ENCODE peak calls at places on chromosomes 11 and 22, in five cellular contexts. One of them, this sample, is unnamed.

GRCh38 chr11:78216571-78217287 is 28.0 kb downstream of the USP35 start:
- DNase-seq in SJSA1: no peak
- DNase-seq in GM23338: no peak
- DNase-seq in Caco-2: no peak
- DNase-seq in choroid plexus epithelial cell: no peak
- DNase-seq in this sample: no peak

GRCh38 chr11:114977596-114977995 is 299.3 kb downstream of the NXPE2 start:
- DNase-seq in SJSA1: no peak
- DNase-seq in GM23338: no peak
- DNase-seq in Caco-2: no peak
- DNase-seq in choroid plexus epithelial cell: no peak
- DNase-seq in this sample: no peak

GRCh38 chr22:38220163-38220562 is 18.4 kb downstream of the MAFF start:
- DNase-seq in SJSA1: no peak
- DNase-seq in GM23338: no peak
- DNase-seq in Caco-2: no peak
- DNase-seq in choroid plexus epithelial cell: no peak
- DNase-seq in this sample: no peak

GRCh38 chr11:116691779-116692178 is 81.0 kb downstream of the BUD13 start:
- DNase-seq in SJSA1: peak; percentile 3
- DNase-seq in GM23338: peak; percentile 86
- DNase-seq in Caco-2: peak; percentile 86
- DNase-seq in choroid plexus epithelial cell: peak; percentile 43
- DNase-seq in this sample: peak; percentile 12

GRCh38 chr11:33735426-33736147 is 636 bp downstream of the CD59 start:
- DNase-seq in SJSA1: peak; percentile 21
- DNase-seq in GM23338: peak; percentile 52
- DNase-seq in Caco-2: peak; percentile 62
- DNase-seq in choroid plexus epithelial cell: no peak
- DNase-seq in this sample: no peak

GRCh38 chr11:9001736-9002135 is 2.1 kb downstream of the NRIP3 start:
- DNase-seq in SJSA1: peak; percentile 42
- DNase-seq in GM23338: no peak
- DNase-seq in Caco-2: no peak
- DNase-seq in choroid plexus epithelial cell: peak; percentile 74
- DNase-seq in this sample: no peak

GRCh38 chr11:16909375-16910035 is 104.7 kb downstream of the PLEKHA7 start:
- DNase-seq in SJSA1: no peak
- DNase-seq in GM23338: no peak
- DNase-seq in Caco-2: no peak
- DNase-seq in choroid plexus epithelial cell: no peak
- DNase-seq in this sample: no peak

GRCh38 chr11:108545909-108546501 is 47.6 kb downstream of the EXPH5 start:
- DNase-seq in SJSA1: no peak
- DNase-seq in GM23338: no peak
- DNase-seq in Caco-2: no peak
- DNase-seq in choroid plexus epithelial cell: no peak
- DNase-seq in this sample: no peak

GRCh38 chr22:24230911-24231656 is 13.8 kb downstream of the GGT5 start:
- DNase-seq in SJSA1: no peak
- DNase-seq in GM23338: peak; percentile 88
- DNase-seq in Caco-2: peak; percentile 38
- DNase-seq in choroid plexus epithelial cell: no peak
- DNase-seq in this sample: no peak
- H3K4me3 ChIP-seq in SJSA1: no peak overlapping the region
- H3K4me3 ChIP-seq in GM23338: no peak overlapping the region
- H3K4me3 ChIP-seq in Caco-2: no peak overlapping the region
- H3K4me3 ChIP-seq in choroid plexus epithelial cell: no peak overlapping the region
- H3K4me3 ChIP-seq in this sample: no peak overlapping the region

DNA sequence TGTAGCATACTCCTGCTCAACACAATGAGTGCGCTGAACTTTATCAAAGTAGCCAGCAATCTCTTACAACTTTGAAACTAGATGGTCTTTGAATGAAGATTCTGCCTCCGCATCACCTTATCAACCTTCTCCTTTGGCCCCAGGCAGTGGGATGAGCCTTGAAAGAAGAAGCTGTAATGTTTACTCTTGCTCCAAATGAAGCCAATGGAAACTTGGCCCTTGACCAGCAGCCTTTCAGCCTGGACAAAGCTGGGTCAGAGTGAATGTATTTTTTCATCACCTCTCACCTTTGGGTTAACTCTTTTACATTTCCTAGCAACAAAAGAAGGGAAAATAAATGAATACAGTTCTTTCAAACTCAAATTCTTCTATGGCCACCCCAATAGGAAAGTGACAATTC is 359.1 kb downstream of the KCNA4 start:
- DNase-seq in SJSA1: no peak
- DNase-seq in GM23338: no peak
- DNase-seq in Caco-2: no peak
- DNase-seq in choroid plexus epithelial cell: no peak
- DNase-seq in this sample: no peak
- H3K4me3 ChIP-seq in SJSA1: no peak overlapping the region
- H3K4me3 ChIP-seq in GM23338: no peak overlapping the region
- H3K4me3 ChIP-seq in Caco-2: no peak overlapping the region
- H3K4me3 ChIP-seq in choroid plexus epithelial cell: no peak overlapping the region
- H3K4me3 ChIP-seq in this sample: no peak overlapping the region

DNA sequence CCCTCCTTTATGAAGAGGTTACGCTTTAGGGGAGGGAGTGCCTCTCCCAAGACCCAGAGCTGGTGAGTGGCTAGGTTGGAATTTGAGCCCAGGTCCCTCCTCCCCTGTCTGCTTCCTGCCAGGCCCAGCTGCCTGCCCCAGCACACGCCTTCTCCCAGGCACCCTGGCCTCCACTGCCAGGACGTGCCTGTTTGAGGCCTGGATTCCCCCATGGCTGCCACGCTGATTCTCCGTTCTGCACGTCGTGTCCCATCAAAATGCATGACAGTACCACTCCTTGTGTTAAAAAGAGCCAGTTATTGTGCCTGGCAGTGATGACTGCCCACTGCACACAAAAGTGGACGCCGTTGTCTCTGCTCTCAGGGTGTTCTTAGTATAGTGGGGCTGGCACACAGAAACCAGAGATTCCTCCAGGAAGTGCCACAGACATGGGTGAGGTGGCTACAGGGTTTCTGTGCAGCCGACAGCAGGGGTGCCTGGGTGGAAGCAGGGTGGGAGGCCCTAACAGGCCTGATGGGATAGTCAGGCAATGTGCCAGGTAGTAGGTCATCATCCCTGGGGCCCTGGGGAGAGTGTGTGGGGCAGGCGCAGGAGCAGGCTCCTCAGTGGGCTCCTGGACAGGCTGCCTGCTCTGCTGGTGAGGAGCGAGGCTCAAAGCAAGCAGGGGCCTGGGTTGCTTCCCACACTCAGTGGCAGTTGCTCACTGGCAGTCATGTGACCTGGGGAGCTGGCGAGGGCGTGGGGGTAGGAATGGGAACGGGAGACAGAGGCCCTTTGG is 24.2 kb downstream of the MED15 start:
- DNase-seq in SJSA1: peak; percentile 87
- DNase-seq in GM23338: peak; percentile 68
- DNase-seq in Caco-2: peak; percentile 13
- DNase-seq in choroid plexus epithelial cell: peak; percentile 86
- DNase-seq in this sample: no peak
- H3K4me3 ChIP-seq in SJSA1: no peak overlapping the region
- H3K4me3 ChIP-seq in GM23338: no peak overlapping the region
- H3K4me3 ChIP-seq in Caco-2: no peak overlapping the region
- H3K4me3 ChIP-seq in choroid plexus epithelial cell: no peak overlapping the region
- H3K4me3 ChIP-seq in this sample: no peak overlapping the region

GRCh38 chr11:72100462-72100861 is 2.6 kb downstream of the LAMTOR1 start:
- DNase-seq in SJSA1: no peak
- DNase-seq in GM23338: no peak
- DNase-seq in Caco-2: no peak
- DNase-seq in choroid plexus epithelial cell: no peak
- DNase-seq in this sample: no peak
- H3K4me3 ChIP-seq in SJSA1: no peak overlapping the region
- H3K4me3 ChIP-seq in GM23338: no peak overlapping the region
- H3K4me3 ChIP-seq in Caco-2: no peak overlapping the region
- H3K4me3 ChIP-seq in choroid plexus epithelial cell: no peak overlapping the region
- H3K4me3 ChIP-seq in this sample: no peak overlapping the region

DNA sequence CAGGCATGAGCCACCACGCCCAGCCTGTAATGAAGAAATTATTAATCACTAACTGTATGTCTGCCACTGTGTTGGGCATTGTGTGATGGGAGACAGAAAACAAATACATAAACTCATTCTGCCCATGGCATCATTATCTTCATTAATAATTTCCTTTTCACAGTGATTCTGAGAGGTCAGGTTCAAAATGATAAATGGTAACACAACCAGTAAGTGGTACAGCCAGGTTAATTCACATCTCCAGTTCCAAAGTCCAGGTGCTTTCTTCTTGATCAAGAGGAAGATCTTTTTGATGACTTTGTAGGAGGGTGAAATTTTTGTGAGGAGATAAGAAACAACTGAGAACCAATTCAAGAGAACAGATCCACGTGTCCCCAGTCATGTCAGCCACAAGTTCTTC is 66.7 kb downstream of the PISD start:
- DNase-seq in SJSA1: no peak
- DNase-seq in GM23338: no peak
- DNase-seq in Caco-2: no peak
- DNase-seq in choroid plexus epithelial cell: no peak
- DNase-seq in this sample: no peak
- H3K4me3 ChIP-seq in SJSA1: no peak overlapping the region
- H3K4me3 ChIP-seq in GM23338: no peak overlapping the region
- H3K4me3 ChIP-seq in Caco-2: no peak overlapping the region
- H3K4me3 ChIP-seq in choroid plexus epithelial cell: no peak overlapping the region
- H3K4me3 ChIP-seq in this sample: no peak overlapping the region

GRCh38 chr22:19890502-19891349 is 36.1 kb upstream of the GNB1L start:
- DNase-seq in SJSA1: no peak
- DNase-seq in GM23338: no peak
- DNase-seq in Caco-2: no peak
- DNase-seq in choroid plexus epithelial cell: no peak
- DNase-seq in this sample: peak; percentile 51
- H3K4me3 ChIP-seq in SJSA1: no peak overlapping the region
- H3K4me3 ChIP-seq in GM23338: no peak overlapping the region
- H3K4me3 ChIP-seq in Caco-2: no peak overlapping the region
- H3K4me3 ChIP-seq in choroid plexus epithelial cell: no peak overlapping the region
- H3K4me3 ChIP-seq in this sample: peak overlapping the region; percentile 37

GRCh38 chr22:26587991-26588613 is 1.8 kb downstream of the TPST2 start:
- DNase-seq in SJSA1: no peak
- DNase-seq in GM23338: no peak
- DNase-seq in Caco-2: no peak
- DNase-seq in choroid plexus epithelial cell: no peak
- DNase-seq in this sample: no peak

GRCh38 chr22:26584010-26584409 is 5.9 kb downstream of the TPST2 start:
- DNase-seq in SJSA1: no peak
- DNase-seq in GM23338: no peak
- DNase-seq in Caco-2: no peak
- DNase-seq in choroid plexus epithelial cell: no peak
- DNase-seq in this sample: no peak

GRCh38 chr22:26586556-26587325 is 3.2 kb downstream of the TPST2 start:
- DNase-seq in SJSA1: no peak
- DNase-seq in GM23338: no peak
- DNase-seq in Caco-2: no peak
- DNase-seq in choroid plexus epithelial cell: no peak
- DNase-seq in this sample: no peak

GRCh38 chr22:26581769-26582168 is 8.2 kb downstream of the TPST2 start:
- DNase-seq in SJSA1: no peak
- DNase-seq in GM23338: no peak
- DNase-seq in Caco-2: no peak
- DNase-seq in choroid plexus epithelial cell: no peak
- DNase-seq in this sample: no peak

GRCh38 chr22:26585104-26585790 is 4.7 kb downstream of the TPST2 start:
- DNase-seq in SJSA1: peak; percentile 76
- DNase-seq in GM23338: no peak
- DNase-seq in Caco-2: no peak
- DNase-seq in choroid plexus epithelial cell: peak; percentile 48
- DNase-seq in this sample: no peak
- H3K4me3 ChIP-seq in SJSA1: no peak overlapping the region
- H3K4me3 ChIP-seq in GM23338: no peak overlapping the region
- H3K4me3 ChIP-seq in Caco-2: no peak overlapping the region
- H3K4me3 ChIP-seq in choroid plexus epithelial cell: no peak overlapping the region
- H3K4me3 ChIP-seq in this sample: no peak overlapping the region

GRCh38 chr22:42294034-42294985 is 23.9 kb upstream of the TCF20 start:
- DNase-seq in SJSA1: peak; percentile 10
- DNase-seq in GM23338: peak; percentile 92
- DNase-seq in Caco-2: peak; percentile 78
- DNase-seq in choroid plexus epithelial cell: peak; percentile 67
- DNase-seq in this sample: peak; percentile 77
- H3K4me3 ChIP-seq in SJSA1: no peak overlapping the region
- H3K4me3 ChIP-seq in GM23338: peak overlapping the region; percentile 20
- H3K4me3 ChIP-seq in Caco-2: no peak overlapping the region
- H3K4me3 ChIP-seq in choroid plexus epithelial cell: no peak overlapping the region
- H3K4me3 ChIP-seq in this sample: no peak overlapping the region

DNA sequence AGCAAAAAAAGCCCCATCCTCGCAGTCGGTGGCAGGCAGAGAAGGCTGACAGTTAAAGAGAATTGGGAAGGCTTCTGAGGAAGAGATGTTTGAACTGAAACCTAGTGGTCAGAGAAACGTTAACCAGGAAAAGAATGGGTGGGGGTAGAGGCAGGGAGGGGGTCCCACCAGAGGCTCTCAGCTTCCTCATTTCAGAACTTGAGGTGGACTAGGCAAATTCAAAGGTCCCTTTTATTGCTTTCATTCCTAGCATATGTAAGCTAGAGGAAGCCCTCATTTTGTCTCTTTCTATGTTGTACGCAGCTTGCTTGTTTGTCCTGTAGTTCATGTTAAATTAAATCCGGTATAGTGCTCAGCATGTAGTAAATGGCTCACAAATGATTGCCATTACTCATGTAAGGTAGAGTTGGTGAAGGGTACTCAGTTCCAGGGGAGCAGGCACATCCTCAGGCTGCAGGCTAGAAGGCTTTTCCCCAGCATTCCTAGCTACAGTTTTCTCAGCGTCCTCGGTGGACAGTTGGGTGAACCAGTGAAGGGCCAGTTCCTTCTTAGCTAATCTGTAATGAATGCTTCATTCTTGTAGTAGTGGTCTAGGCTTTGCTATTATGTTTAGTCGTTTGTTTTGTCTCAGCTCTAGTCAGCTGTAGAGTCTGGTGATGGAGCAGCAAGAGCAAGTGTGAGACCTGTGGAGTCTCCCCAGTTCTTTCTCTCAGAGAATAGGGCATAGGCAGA is 58.6 kb downstream of the UVRAG start:
- DNase-seq in SJSA1: no peak
- DNase-seq in GM23338: peak; percentile 4
- DNase-seq in Caco-2: no peak
- DNase-seq in choroid plexus epithelial cell: no peak
- DNase-seq in this sample: no peak
- H3K4me3 ChIP-seq in SJSA1: no peak overlapping the region
- H3K4me3 ChIP-seq in GM23338: no peak overlapping the region
- H3K4me3 ChIP-seq in Caco-2: no peak overlapping the region
- H3K4me3 ChIP-seq in choroid plexus epithelial cell: no peak overlapping the region
- H3K4me3 ChIP-seq in this sample: no peak overlapping the region

This sample was measured in Jurkat, Clone E6-1.